ENCODE peak calls at places on chromosomes 3 and 15, in four cellular contexts. Y is GF-D8, A is D341Med, D is hepatocyte. I is an unnamed sample.

GRCh38 chr3:85589145-85589544 is 630.4 kb downstream of the CADM2 start:
- DNase-seq in A (no peak), D (no peak), Y (no peak), I (no peak)

GRCh38 chr3:182795383-182795782 is 2.1 kb downstream of the ATP11B start:
- DNase-seq in D (peak; percentile 36), Y (peak; percentile 59), A (no peak), I (peak; percentile 34)

GRCh38 chr3:174329321-174329720 is 529.8 kb upstream of the NAALADL2 start:
- DNase-seq in D (no peak), Y (no peak), A (no peak), I (no peak)

GRCh38 chr15:91118796-91119590 is 18.9 kb downstream of the SV2B start:
- DNase-seq in Y (no peak), A (peak; percentile 85), D (peak; percentile 14), I (no peak)

GRCh38 chr3:106610362-106610997 is 741.7 kb upstream of the CBLB start:
- DNase-seq in Y (no peak), D (peak; percentile 7), A (no peak), I (no peak)

GRCh38 chr15:40906947-40907802 is 12.9 kb downstream of the VPS18 start:
- DNase-seq in A (peak; percentile 63), D (peak; percentile 52), Y (peak; percentile 27), I (peak; percentile 74)

GRCh38 chr3:130748981-130749380 is 2.4 kb upstream of the PIK3R4 start:
- DNase-seq in Y (no peak), A (no peak), D (no peak), I (peak; percentile 15)

GRCh38 chr15:66842710-66843441 is 140.8 kb downstream of the SMAD6 start:
- DNase-seq in Y (no peak), A (peak; percentile 72), D (peak; percentile 89), I (peak; percentile 84)

GRCh38 chr3:154799801-154800200 is 280.3 kb upstream of the MME start:
- DNase-seq in A (no peak), Y (no peak), D (no peak), I (no peak)

GRCh38 chr3:42032693-42033349 is 58.3 kb upstream of the TRAK1 start:
- DNase-seq in Y (peak; percentile 38), A (peak; percentile 87), D (peak; percentile 60), I (peak; percentile 90)

GRCh38 chr15:56040081-56041035 is 46.9 kb upstream of the NEDD4 start:
- DNase-seq in A (no peak), Y (no peak), D (peak; percentile 94), I (peak; percentile 61)

GRCh38 chr3:168025076-168025475 is 70.6 kb downstream of the GOLIM4 start:
- DNase-seq in D (no peak), Y (no peak), A (no peak), I (no peak)

GRCh38 chr15:54127574-54127973 is 149.3 kb downstream of the UNC13C start:
- DNase-seq in A (no peak), Y (no peak), D (no peak), I (no peak)

GRCh38 chr3:39124876-39125836 is 17.7 kb downstream of the TTC21A start:
- DNase-seq in Y (no peak), A (no peak), D (peak; percentile 67), I (peak; percentile 48)

GRCh38 chr3:155995525-155996370 is 124.6 kb upstream of the KCNAB1 start:
- DNase-seq in A (peak; percentile 56), D (peak; percentile 58), Y (no peak), I (peak; percentile 41)

I was measured in left kidney.